ENCODE peak calls at places on chromosomes 11 and 22, in nine cellular contexts. E is tibial artery; O is naive thymus-derived CD8-positive, alpha-beta T cell; Z is stimulated activated CD4-positive, alpha-beta T cell treated with anti-CD3 and anti-CD28 coated beads, Interleukin-4, amount 100 ng/mL, for 48 hours; L is iris pigment epithelial cell; N is T-helper 17 cell; T is uterus; S is activated T-cell treated with anti-CD3 and anti-CD28 coated beads, Interleukin-2, amount 50 U/mL, for 72 hours; W is mammary epithelial cell. H is an unnamed sample.

GRCh38 chr22:17939011-17939410 is 85.3 kb downstream of the MICAL3 start:
- DNase-seq in E (no peak), O (no peak), Z (no peak), L (no peak), N (no peak), T (no peak), S (no peak), W (no peak), H (no peak)

GRCh38 chr11:61509058-61510029 is 795 bp downstream of the LRRC10B start:
- DNase-seq in E (no peak), O (peak; percentile 48), Z (peak; percentile 59), L (peak; percentile 59), N (peak; percentile 26), T (no peak), S (peak; percentile 78), W (peak; percentile 84), H (peak; percentile 87)

GRCh38 chr22:36322602-36322915 is 65.2 kb downstream of the MYH9 start:
- DNase-seq in E (no peak), O (no peak), Z (no peak), L (no peak), N (no peak), T (no peak), S (no peak), W (no peak), H (no peak)

GRCh38 chr22:45743687-45744086 is 72.1 kb downstream of the ATXN10 start:
- DNase-seq in E (no peak), O (no peak), Z (no peak), L (no peak), N (no peak), T (no peak), S (no peak), W (no peak), H (no peak)

GRCh38 chr22:36641902-36642640 is 61.5 kb downstream of the CACNG2 start:
- DNase-seq in E (no peak), O (no peak), Z (no peak), L (peak; percentile 22), N (no peak), T (no peak), S (no peak), W (peak; percentile 88), H (no peak)

GRCh38 chr11:128695539-128696221 is 1.8 kb downstream of the FLI1 start:
- DNase-seq in E (peak; percentile 66), O (peak; percentile 60), Z (no peak), L (peak; percentile 69), N (no peak), T (no peak), S (peak; percentile 28), W (no peak), H (peak; percentile 93)

GRCh38 chr22:39634530-39635399 is 64.2 kb downstream of the CACNA1I start:
- DNase-seq in E (no peak), O (no peak), Z (peak; percentile 31), L (peak; percentile 92), N (no peak), T (no peak), S (peak; percentile 46), W (peak; percentile 90), H (peak; percentile 28)

GRCh38 chr22:17250380-17251129 is 31.3 kb upstream of the ADA2 start:
- DNase-seq in E (no peak), O (no peak), Z (no peak), L (no peak), N (no peak), T (no peak), S (no peak), W (no peak), H (no peak)

GRCh38 chr11:77071671-77072605 is 5.2 kb downstream of the CAPN5 start:
- DNase-seq in E (no peak), O (no peak), Z (no peak), L (peak; percentile 14), N (no peak), T (peak; percentile 12), S (no peak), W (no peak), H (peak; percentile 74)

GRCh38 chr22:24518774-24519485 is 23.8 kb downstream of the UPB1 start:
- DNase-seq in E (no peak), O (no peak), Z (no peak), L (no peak), N (no peak), T (no peak), S (no peak), W (no peak), H (no peak)

GRCh38 chr11:62501432-62501891 is 45.1 kb downstream of the AHNAK start:
- DNase-seq in E (peak; percentile 35), O (no peak), Z (no peak), L (no peak), N (no peak), T (no peak), S (no peak), W (no peak), H (no peak)

GRCh38 chr11:56843816-56844215 is 95.3 kb upstream of the OR9G4 start:
- DNase-seq in E (no peak), O (no peak), Z (no peak), L (no peak), N (no peak), T (no peak), S (no peak), W (peak; percentile 51), H (no peak)

GRCh38 chr22:49333206-49333605 is 494.5 kb downstream of the BRD1 start:
- DNase-seq in E (no peak), O (no peak), Z (no peak), L (no peak), N (no peak), T (no peak), S (no peak), W (no peak), H (no peak)

GRCh38 chr22:38017272-38017920 is 33.0 kb upstream of the SOX10 start:
- DNase-seq in E (peak; percentile 81), O (no peak), Z (no peak), L (peak; percentile 55), N (no peak), T (peak; percentile 58), S (no peak), W (peak; percentile 26), H (peak; percentile 47)

GRCh38 chr11:19576054-19576453 is 136.6 kb upstream of the NAV2 start:
- DNase-seq in E (no peak), O (no peak), Z (no peak), L (peak; percentile 49), N (no peak), T (no peak), S (no peak), W (no peak), H (no peak)